ENCODE peak calls at places on chromosome 22, in four cellular contexts. F is choroid plexus epithelial cell, K is GM13977, W is AG04450. Z is an unnamed sample.

GRCh38 chr22:39997939-39998726 is 3.4 kb downstream of the FAM83F start:
- DNase-seq in K (no peak), W (no peak), F (peak), Z (peak)

GRCh38 chr22:47850644-47851151 is 1088.2 kb downstream of the TBC1D22A start:
- DNase-seq in W (no peak), K (no peak), F (no peak), Z (no peak)

GRCh38 chr22:37431811-37432707 is 4.8 kb upstream of the ELFN2 start:
- DNase-seq in W (peak), K (peak), F (peak), Z (no peak)

GRCh38 chr22:38424525-38425080 is 30.4 kb downstream of the KCNJ4 start:
- DNase-seq in F (no peak), K (no peak), W (no peak), Z (no peak)

GRCh38 chr22:32745251-32745995 is 56.1 kb upstream of the TIMP3 start:
- DNase-seq in F (peak), K (no peak), W (no peak), Z (no peak)

GRCh38 chr22:50576806-50577696 is 1.2 kb downstream of the CPT1B start:
- DNase-seq in F (no peak), W (no peak), K (no peak), Z (no peak)

GRCh38 chr22:39138357-39138997 is 14.0 kb downstream of the CBX7 start:
- DNase-seq in W (no peak), K (no peak), F (no peak), Z (no peak)

GRCh38 chr22:19765477-19766234 is 5.1 kb downstream of the TBX1 start:
- DNase-seq in F (no peak), W (no peak), K (no peak), Z (no peak)

GRCh38 chr22:50169181-50169759 is 1.3 kb upstream of the PANX2 start:
- DNase-seq in K (no peak), W (no peak), F (no peak), Z (no peak)

GRCh38 chr22:17430298-17430900 is 61.1 kb downstream of the CECR2 start:
- DNase-seq in W (no peak), K (no peak), F (peak), Z (no peak)

GRCh38 chr22:42688241-42688913 is 32.3 kb downstream of the A4GALT start:
- DNase-seq in F (peak), K (no peak), W (peak), Z (peak)

GRCh38 chr22:49404576-49405199 is 423.0 kb downstream of the BRD1 start:
- DNase-seq in W (no peak), K (no peak), F (no peak), Z (no peak)

GRCh38 chr22:47697861-47698260 is 935.4 kb downstream of the TBC1D22A start:
- DNase-seq in F (no peak), K (no peak), W (no peak), Z (no peak)

GRCh38 chr22:19645905-19646304 is 68.4 kb upstream of the SEPTIN5 start:
- DNase-seq in K (no peak), W (no peak), F (no peak), Z (no peak)

GRCh38 chr22:31625661-31626426 is 36.2 kb downstream of the PISD start:
- DNase-seq in W (no peak), F (peak), K (no peak), Z (no peak)

GRCh38 chr22:29998627-29999026 is 81.6 kb upstream of the HORMAD2 start:
- DNase-seq in F (peak), K (no peak), W (no peak), Z (no peak)

GRCh38 chr22:37166675-37167066 is 17.0 kb upstream of the IL2RB start:
- DNase-seq in K (peak), F (peak), W (no peak), Z (peak)

GRCh38 chr22:19779011-19779421 is 18.4 kb downstream of the TBX1 start:
- DNase-seq in F (no peak), K (no peak), W (no peak), Z (no peak)

GRCh38 chr22:32079110-32080089 is 36.3 kb downstream of the SLC5A1 start:
- DNase-seq in W (peak), K (no peak), F (peak), Z (peak)

GRCh38 chr22:48869788-48870187 is 957.9 kb downstream of the BRD1 start:
- DNase-seq in K (no peak), F (no peak), W (no peak), Z (no peak)

GRCh38 chr22:37290737-37291136 is 8.4 kb downstream of the CYTH4 start:
- DNase-seq in W (peak), F (no peak), K (no peak), Z (no peak)

GRCh38 chr22:25833091-25833490 is 91.1 kb downstream of the MYO18B start:
- DNase-seq in W (no peak), K (no peak), F (no peak), Z (no peak)

GRCh38 chr22:32325416-32325801 is 32.3 kb upstream of the RFPL3 start:
- DNase-seq in K (no peak), F (no peak), W (no peak), Z (no peak)

GRCh38 chr22:35054064-35054463 is 11.9 kb upstream of the ISX start:
- DNase-seq in W (no peak), F (no peak), K (peak), Z (no peak)

GRCh38 chr22:38696606-38697005 is 4.1 kb downstream of the JOSD1 start:
- DNase-seq in W (no peak), K (no peak), F (peak), Z (no peak)

GRCh38 chr22:40000171-40000570 is 5.4 kb downstream of the FAM83F start:
- DNase-seq in K (no peak), F (no peak), W (no peak), Z (no peak)

GRCh38 chr22:31945971-31946680 is 1.8 kb downstream of the YWHAH start:
- DNase-seq in F (peak), K (no peak), W (no peak), Z (no peak)

GRCh38 chr22:26536056-26536761 is 23.9 kb upstream of the TFIP11 start:
- DNase-seq in F (no peak), W (no peak), K (no peak), Z (peak)

GRCh38 chr22:42368379-42369249 is 63.6 kb downstream of the NFAM1 start:
- DNase-seq in K (no peak), F (no peak), W (no peak), Z (peak)

GRCh38 chr22:26713823-26714449 is 56.5 kb downstream of the MIAT start:
- DNase-seq in W (no peak), F (peak), K (no peak), Z (no peak)

GRCh38 chr22:42930810-42931420 is 73.8 kb upstream of the ARFGAP3 start:
- DNase-seq in W (no peak), K (no peak), F (no peak), Z (peak)

GRCh38 chr22:30488121-30488520 is 16.3 kb upstream of the SEC14L3 start:
- DNase-seq in W (no peak), K (no peak), F (no peak), Z (no peak)

GRCh38 chr22:19604711-19605268 is 80.6 kb upstream of the CLDN5 start:
- DNase-seq in K (no peak), F (no peak), W (no peak), Z (no peak)

GRCh38 chr22:19203839-19204238 is 25.3 kb upstream of the SLC25A1 start:
- DNase-seq in F (no peak), W (no peak), K (no peak), Z (no peak)

GRCh38 chr22:42296381-42296853 is 26.0 kb upstream of the TCF20 start:
- DNase-seq in F (no peak), K (no peak), W (no peak), Z (no peak)

GRCh38 chr22:30821863-30822215 is 127.2 kb downstream of the OSBP2 start:
- DNase-seq in K (no peak), W (no peak), F (no peak), Z (no peak)

GRCh38 chr22:20158366-20159036 is 7.6 kb upstream of the CCDC188 start:
- DNase-seq in F (no peak), K (no peak), W (no peak), Z (no peak)

GRCh38 chr22:46116491-46116958 is 33.8 kb upstream of the PPARA start:
- DNase-seq in F (peak), W (peak), K (peak), Z (peak)
- TF ChIP-seq CTCF in F (peak), W (peak), K (peak), Z (peak)

DNA sequence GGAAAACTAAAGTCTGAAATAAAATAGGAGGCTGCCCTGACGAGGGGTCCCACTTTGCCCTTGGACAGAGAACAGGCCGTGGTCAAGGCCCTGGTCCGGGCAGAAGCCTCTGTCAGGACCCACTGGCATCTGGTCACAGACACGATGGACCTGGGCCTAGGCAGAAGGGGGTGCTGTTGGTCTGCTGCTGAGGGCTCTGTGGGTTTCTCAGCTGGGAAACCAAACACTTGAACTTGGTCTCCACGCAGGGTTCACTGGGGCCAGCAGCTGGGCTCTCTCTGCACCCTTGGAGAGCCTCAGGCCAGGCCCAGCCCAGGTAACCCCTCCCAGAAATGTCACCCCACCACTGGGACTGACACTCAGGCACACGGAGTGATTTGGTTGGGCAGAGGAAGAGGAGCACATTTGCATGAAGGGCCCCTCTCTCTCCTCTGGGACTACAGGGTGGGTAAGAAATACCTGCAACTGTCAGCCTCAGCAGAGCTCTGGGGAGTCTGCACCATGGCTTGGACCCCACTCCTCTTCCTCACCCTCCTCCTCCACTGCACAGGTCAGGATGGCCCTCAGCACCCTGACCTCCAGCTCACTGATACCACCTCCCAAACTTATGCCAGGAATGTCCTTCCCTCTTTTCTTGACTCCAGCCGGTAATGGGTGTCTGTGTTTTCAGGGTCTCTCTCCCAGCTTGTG is 48.1 kb upstream of the TOP3B start:
- DNase-seq in K (peak), F (peak), W (no peak), Z (no peak)
- TF ChIP-seq CTCF in K (peak), F (peak), W (peak), Z (no peak)

DNA sequence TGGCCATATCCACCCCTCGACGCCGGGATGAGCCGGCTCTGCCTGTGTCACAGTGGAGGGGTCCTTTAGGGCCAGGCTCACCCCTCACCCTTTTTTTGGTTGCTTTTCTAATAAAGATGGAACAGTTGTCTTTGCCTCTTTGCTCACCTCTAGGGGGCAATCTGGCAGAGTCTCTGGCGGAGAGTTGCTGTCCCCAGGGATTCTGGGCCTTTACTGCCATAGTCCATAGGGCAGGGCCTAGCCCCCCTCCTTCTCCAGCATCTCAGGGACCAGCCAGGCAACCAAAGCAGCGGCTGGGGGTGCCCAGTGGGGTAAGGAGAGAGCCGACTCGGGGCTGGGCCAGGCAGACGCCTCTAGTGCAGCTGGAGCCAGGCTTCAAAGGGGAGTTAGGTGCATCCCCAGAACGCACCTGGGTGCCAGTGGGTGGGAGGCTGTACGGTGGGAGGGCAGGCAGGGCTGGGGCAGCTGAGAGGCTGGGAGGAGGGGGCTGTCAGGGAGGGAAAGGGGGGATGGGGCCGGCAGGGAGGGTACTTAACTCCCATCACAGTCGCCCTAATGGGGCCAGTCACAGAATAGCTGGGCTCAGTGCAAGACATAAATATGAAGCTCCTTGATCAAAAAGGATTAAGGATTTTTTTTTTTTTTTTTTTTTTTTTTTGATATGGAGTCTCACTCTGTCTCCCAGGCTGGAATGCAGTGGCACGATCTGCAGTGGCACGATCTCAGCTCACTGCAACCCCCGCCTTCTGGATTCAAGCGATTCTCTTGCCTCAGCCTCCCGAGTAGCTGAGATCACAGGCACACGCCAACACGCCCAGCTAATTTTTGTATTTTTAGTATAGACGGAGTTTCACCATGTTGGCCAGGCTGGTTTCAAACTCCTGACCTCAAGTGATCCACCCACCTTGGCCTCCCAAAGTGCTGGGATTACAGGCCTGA is 2.5 kb upstream of the SUSD2 start:
- DNase-seq in F (no peak), K (no peak), W (no peak), Z (no peak)
- TF ChIP-seq CTCF in F (peak), K (peak), W (peak), Z (no peak)

GRCh38 chr22:36125434-36125833 is 35.1 kb downstream of the APOL3 start:
- DNase-seq in F (no peak), K (no peak), W (no peak), Z (no peak)
- TF ChIP-seq CTCF in F (no peak), K (no peak), W (no peak), Z (no peak)

GRCh38 chr22:45163074-45163416 is 680 bp upstream of the NUP50 start:
- DNase-seq in K (peak), F (peak), W (no peak), Z (peak)

GRCh38 chr22:45162531-45162930 is 1.2 kb upstream of the NUP50 start:
- DNase-seq in W (no peak), F (no peak), K (no peak), Z (no peak)

GRCh38 chr22:45166935-45167334 is 3.2 kb downstream of the NUP50 start:
- DNase-seq in W (no peak), K (no peak), F (no peak), Z (no peak)

GRCh38 chr22:45164217-45165123 is 745 bp downstream of the NUP50 start:
- DNase-seq in F (peak), K (peak), W (no peak), Z (peak)

GRCh38 chr22:45163417-45164216 is at the start of gene NUP50:
- DNase-seq in F (peak), K (peak), W (peak), Z (peak)
- TF ChIP-seq CTCF in F (no peak), K (no peak), W (no peak), Z (no peak)